ENCODE peak calls at places on chromosomes 3 and 15, in five cellular contexts. O is ACHN; Y is EL; D is central memory CD4-positive, alpha-beta T cell; C is stimulated activated CD4-positive, alpha-beta T cell treated with anti-CD3 and anti-CD28 coated beads, Interleukin-12 subunit alpha, Interleukin-12 subunit beta, amount 100 ng/mL, for 24 hours. R is an unnamed sample.

GRCh38 chr3:187062526-187063177 is 76.6 kb downstream of the RPL39L start:
- DNase-seq in D (no peak), Y (peak; percentile 29), C (no peak), O (no peak), R (no peak)

GRCh38 chr3:107855710-107856109 is 235.1 kb downstream of the CD47 start:
- DNase-seq in D (no peak), Y (peak; percentile 47), O (no peak), C (no peak), R (peak; percentile 54)

GRCh38 chr3:126773783-126774182 is 69.7 kb downstream of the CHCHD6 start:
- DNase-seq in C (no peak), Y (no peak), O (no peak), D (no peak), R (no peak)

GRCh38 chr3:184380210-184380626 is 364 bp downstream of the CHRD start:
- DNase-seq in Y (peak; percentile 39), D (no peak), C (no peak), O (peak; percentile 16), R (no peak)

GRCh38 chr15:66945286-66945685 is 120.1 kb upstream of the SMAD3 start:
- DNase-seq in O (no peak), Y (no peak), C (no peak), D (no peak), R (no peak)

GRCh38 chr15:43913941-43914340 is 87.1 kb downstream of the WDR76 start:
- DNase-seq in Y (no peak), O (no peak), D (no peak), C (no peak), R (no peak)

GRCh38 chr3:195258449-195259145 is 12.4 kb downstream of the XXYLT1 start:
- DNase-seq in D (no peak), C (no peak), Y (no peak), O (no peak), R (no peak)

GRCh38 chr15:89034305-89034704 is 54.0 kb upstream of the ABHD2 start:
- DNase-seq in D (no peak), Y (no peak), O (no peak), C (no peak), R (no peak)

GRCh38 chr3:64651286-64651685 is 36.5 kb downstream of the ADAMTS9 start:
- DNase-seq in O (no peak), Y (no peak), C (no peak), D (no peak), R (no peak)

GRCh38 chr3:145882416-145882815 is 278.6 kb downstream of the PLOD2 start:
- DNase-seq in Y (peak; percentile 15), O (no peak), D (no peak), C (no peak), R (no peak)

GRCh38 chr3:190696777-190697501 is 165.6 kb downstream of the GMNC start:
- DNase-seq in Y (peak; percentile 46), D (no peak), C (no peak), O (peak; percentile 43), R (no peak)

GRCh38 chr3:183253961-183254815 is 1.1 kb downstream of the B3GNT5 start:
- DNase-seq in C (no peak), D (no peak), O (peak; percentile 32), Y (peak; percentile 33), R (no peak)

GRCh38 chr3:195227871-195228270 is 43.1 kb downstream of the XXYLT1 start:
- DNase-seq in C (no peak), O (no peak), D (no peak), Y (no peak), R (no peak)

GRCh38 chr3:197503652-197504051 is 52.1 kb downstream of the BDH1 start:
- DNase-seq in C (no peak), D (no peak), O (no peak), Y (no peak), R (no peak)

GRCh38 chr15:92429378-92430066 is 35.8 kb downstream of the ST8SIA2 start:
- DNase-seq in C (no peak), O (peak; percentile 55), Y (peak; percentile 47), D (no peak), R (peak; percentile 66)

GRCh38 chr15:51883436-51883835 is 54.0 kb downstream of the TMOD3 start:
- DNase-seq in Y (peak; percentile 71), D (no peak), C (no peak), O (no peak), R (no peak)

GRCh38 chr3:132255041-132255745 is 62.0 kb upstream of the ACP3 start:
- DNase-seq in Y (peak; percentile 37), O (no peak), C (no peak), D (no peak), R (no peak)

GRCh38 chr15:74573987-74574386 is 33.0 kb downstream of the ARID3B start:
- DNase-seq in O (no peak), D (no peak), C (no peak), Y (peak; percentile 48), R (peak; percentile 26)

GRCh38 chr3:57048728-57049127 is 11.7 kb upstream of the SPATA12 start:
- DNase-seq in D (no peak), Y (no peak), C (no peak), O (no peak), R (no peak)

GRCh38 chr15:79948095-79948695 is 22.8 kb downstream of the BCL2A1 start:
- DNase-seq in O (no peak), D (no peak), Y (no peak), C (no peak), R (no peak)

GRCh38 chr3:106342386-106342785 is 473.6 kb upstream of the CBLB start:
- DNase-seq in O (no peak), D (no peak), C (no peak), Y (no peak), R (no peak)

GRCh38 chr3:149547954-149548728 is 73.6 kb downstream of the TM4SF4 start:
- DNase-seq in C (no peak), O (peak; percentile 78), Y (peak; percentile 79), D (no peak), R (peak; percentile 77)

GRCh38 chr15:101242160-101242998 is 9.5 kb downstream of the CHSY1 start:
- DNase-seq in C (no peak), O (no peak), D (peak; percentile 80), Y (peak; percentile 51), R (peak; percentile 21)

GRCh38 chr3:132196113-132196512 is 121.1 kb upstream of the ACP3 start:
- DNase-seq in Y (no peak), O (no peak), D (no peak), C (no peak), R (no peak)

GRCh38 chr3:17307889-17308288 is 423.1 kb downstream of the PLCL2 start:
- DNase-seq in O (no peak), D (no peak), Y (no peak), C (no peak), R (no peak)

GRCh38 chr3:196778755-196779154 is 39.1 kb downstream of the PAK2 start:
- DNase-seq in O (peak; percentile 48), C (no peak), Y (peak; percentile 90), D (no peak), R (peak; percentile 96)

GRCh38 chr15:75696303-75696657 is 16.4 kb downstream of the CSPG4 start:
- DNase-seq in C (no peak), Y (no peak), D (no peak), O (no peak), R (no peak)

GRCh38 chr3:65551945-65552344 is 486.8 kb downstream of the MAGI1 start:
- DNase-seq in D (no peak), Y (no peak), O (no peak), C (no peak), R (no peak)

GRCh38 chr15:101445562-101446526 is 43.7 kb downstream of the PCSK6 start:
- DNase-seq in D (no peak), Y (peak; percentile 62), O (no peak), C (no peak), R (no peak)

GRCh38 chr15:62138124-62138523 is 27.0 kb downstream of the C2CD4B start:
- DNase-seq in O (peak; percentile 49), C (no peak), D (no peak), Y (peak; percentile 43), R (peak; percentile 47)

GRCh38 chr3:50583897-50584296 is 14.6 kb downstream of the HEMK1 start:
- DNase-seq in O (no peak), C (no peak), Y (no peak), D (no peak), R (no peak)

GRCh38 chr3:13018039-13018431 is 55.2 kb downstream of the IQSEC1 start:
- DNase-seq in C (no peak), Y (peak; percentile 58), D (no peak), O (no peak), R (no peak)

GRCh38 chr3:186254676-186255665 is 107.1 kb downstream of the DGKG start:
- DNase-seq in Y (no peak), O (no peak), C (no peak), D (no peak), R (no peak)

GRCh38 chr15:69997701-69998273 is 99.9 kb downstream of the TLE3 start:
- DNase-seq in Y (peak; percentile 57), O (peak; percentile 44), D (no peak), C (no peak), R (peak; percentile 37)

GRCh38 chr15:57395292-57395691 is 19.0 kb downstream of the CGNL1 start:
- DNase-seq in O (peak; percentile 97), D (no peak), Y (peak; percentile 93), C (no peak), R (peak; percentile 96)

GRCh38 chr15:34366271-34367043 is 539 bp downstream of the LPCAT4 start:
- DNase-seq in Y (peak; percentile 76), D (peak; percentile 35), C (no peak), O (peak; percentile 62), R (peak; percentile 40)

GRCh38 chr15:66760968-66761722 is 59.1 kb downstream of the SMAD6 start:
- DNase-seq in D (no peak), Y (no peak), C (no peak), O (no peak), R (no peak)